ENCODE peak calls at places on chromosome 22, in five cellular contexts. D is esophagus muscularis mucosa, S is ovary, I is upper lobe of left lung, R is HepG2. U is an unnamed sample.
A peak's percentile ranks its signal among the peaks of the same experiment; 100 is the strongest.

GRCh38 chr22:19720150-19720827 is 3.0 kb upstream of the GP1BB start:
- DNase-seq in D (no peak), S (no peak), I (no peak), R (no peak), U (no peak)

GRCh38 chr22:41608386-41608785 is 12.5 kb downstream of the DESI1 start:
- DNase-seq in D (no peak), S (no peak), I (no peak), R (no peak), U (no peak)

GRCh38 chr22:23063539-23064380 is 6.6 kb upstream of the GNAZ start:
- DNase-seq in D (peak; percentile 90), S (no peak), I (peak; percentile 17), R (no peak), U (peak; percentile 22)

GRCh38 chr22:43208703-43209522 is 22.0 kb upstream of the TTLL12 start:
- DNase-seq in D (no peak), S (peak; percentile 14), I (no peak), R (no peak), U (no peak)

GRCh38 chr22:48267681-48268080 is 1505.2 kb downstream of the TBC1D22A start:
- DNase-seq in D (no peak), S (no peak), I (no peak), R (no peak), U (no peak)

GRCh38 chr22:30572210-30572609 is 2.3 kb downstream of the GAL3ST1 start:
- DNase-seq in D (no peak), S (no peak), I (no peak), R (no peak), U (no peak)

GRCh38 chr22:42376721-42377177 is 55.5 kb downstream of the NFAM1 start:
- DNase-seq in D (no peak), S (no peak), I (peak; percentile 88), R (no peak), U (peak; percentile 29)

GRCh38 chr22:44437493-44438015 is 60.5 kb downstream of the RTL6 start:
- DNase-seq in D (no peak), S (no peak), I (no peak), R (no peak), U (no peak)

GRCh38 chr22:22576244-22576988 is 17.4 kb upstream of the PRAME start:
- DNase-seq in D (no peak), S (no peak), I (no peak), R (peak; percentile 32), U (peak; percentile 49)

GRCh38 chr22:20887375-20887774 is 28.6 kb downstream of the SNAP29 start:
- DNase-seq in D (no peak), S (no peak), I (no peak), R (no peak), U (no peak)

GRCh38 chr22:27766679-27767078 is 34.9 kb downstream of the MN1 start:
- DNase-seq in D (no peak), S (no peak), I (no peak), R (no peak), U (no peak)

GRCh38 chr22:31193092-31193491 is 19.0 kb upstream of the LIMK2 start:
- DNase-seq in D (no peak), S (no peak), I (no peak), R (no peak), U (no peak)

GRCh38 chr22:48908547-48908946 is 919.1 kb downstream of the BRD1 start:
- DNase-seq in D (no peak), S (no peak), I (no peak), R (no peak), U (no peak)

GRCh38 chr22:47606426-47606825 is 844.0 kb downstream of the TBC1D22A start:
- DNase-seq in D (no peak), S (no peak), I (no peak), R (no peak), U (no peak)

GRCh38 chr22:49705631-49706352 is 121.9 kb downstream of the BRD1 start:
- DNase-seq in D (no peak), S (no peak), I (no peak), R (no peak), U (no peak)

GRCh38 chr22:41526802-41527799 is 17.2 kb downstream of the POLR3H start:
- DNase-seq in D (no peak), S (peak; percentile 64), I (no peak), R (no peak), U (peak; percentile 65)

GRCh38 chr22:46090051-46090591 is 60.2 kb upstream of the PPARA start:
- DNase-seq in D (no peak), S (peak; percentile 74), I (no peak), R (no peak), U (peak; percentile 85)

GRCh38 chr22:42830161-42830560 is 26.9 kb downstream of the ARFGAP3 start:
- DNase-seq in D (no peak), S (no peak), I (no peak), R (no peak), U (no peak)

GRCh38 chr22:26751217-26751616 is 93.8 kb downstream of the MIAT start:
- DNase-seq in D (no peak), S (no peak), I (no peak), R (no peak), U (no peak)

GRCh38 chr22:37675930-37676571 is 615 bp downstream of the LGALS1 start:
- DNase-seq in D (no peak), S (peak; percentile 76), I (peak; percentile 45), R (no peak), U (no peak)

GRCh38 chr22:29041408-29041807 is 20.2 kb downstream of the C22orf31 start:
- DNase-seq in D (no peak), S (no peak), I (peak; percentile 44), R (no peak), U (peak; percentile 49)

GRCh38 chr22:19962909-19963806 is 21.5 kb upstream of the TXNRD2 start:
- DNase-seq in D (no peak), S (no peak), I (peak; percentile 91), R (peak; percentile 93), U (peak; percentile 95)

GRCh38 chr22:29524440-29525191 is 28.9 kb downstream of the THOC5 start:
- DNase-seq in D (no peak), S (peak; percentile 36), I (no peak), R (peak; percentile 46), U (peak; percentile 27)

GRCh38 chr22:37552560-37553163 is 7.6 kb upstream of the CDC42EP1 start:
- DNase-seq in D (no peak), S (peak; percentile 66), I (no peak), R (no peak), U (no peak)

GRCh38 chr22:49660794-49661781 is 166.6 kb downstream of the BRD1 start:
- DNase-seq in D (no peak), S (peak; percentile 6), I (peak; percentile 15), R (no peak), U (no peak)

GRCh38 chr22:22210375-22210774 is 34.2 kb upstream of the VPREB1 start:
- DNase-seq in D (no peak), S (no peak), I (no peak), R (no peak), U (no peak)

DNA sequence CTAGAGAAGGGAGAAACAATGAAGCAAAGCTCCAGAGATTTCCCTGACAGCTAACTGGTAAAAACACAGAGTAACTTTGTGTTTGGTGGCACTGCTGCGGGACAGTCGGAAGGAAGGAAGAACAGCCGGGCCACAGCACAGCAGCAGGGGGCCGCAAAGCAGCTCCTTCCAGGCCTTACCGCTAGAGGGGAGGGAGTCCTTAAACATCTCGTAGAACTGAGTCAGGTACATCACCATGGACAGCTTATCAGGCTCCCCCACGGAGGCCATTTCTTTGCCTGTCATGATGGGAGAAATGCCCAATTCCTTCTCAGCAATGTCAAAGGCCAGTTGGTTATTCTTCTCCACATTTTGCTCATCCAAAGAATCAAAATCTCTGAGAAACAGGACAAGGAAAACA is 114.6 kb upstream of the BID start:
- DNase-seq in D (no peak), S (no peak), I (no peak), R (no peak), U (no peak)
- TF ChIP-seq CTCF in D (no peak), S (no peak), I (no peak), R (no peak), U (no peak)

GRCh38 chr22:38793721-38794466 is at the start of gene DNAL4:
- DNase-seq in D (peak; percentile 99), S (peak; percentile 95), I (peak; percentile 96), R (peak; percentile 96), U (peak; percentile 97)
- TF ChIP-seq EP300 in D (no peak), S (no peak), I (no peak), R (no peak), U (no peak)

DNA sequence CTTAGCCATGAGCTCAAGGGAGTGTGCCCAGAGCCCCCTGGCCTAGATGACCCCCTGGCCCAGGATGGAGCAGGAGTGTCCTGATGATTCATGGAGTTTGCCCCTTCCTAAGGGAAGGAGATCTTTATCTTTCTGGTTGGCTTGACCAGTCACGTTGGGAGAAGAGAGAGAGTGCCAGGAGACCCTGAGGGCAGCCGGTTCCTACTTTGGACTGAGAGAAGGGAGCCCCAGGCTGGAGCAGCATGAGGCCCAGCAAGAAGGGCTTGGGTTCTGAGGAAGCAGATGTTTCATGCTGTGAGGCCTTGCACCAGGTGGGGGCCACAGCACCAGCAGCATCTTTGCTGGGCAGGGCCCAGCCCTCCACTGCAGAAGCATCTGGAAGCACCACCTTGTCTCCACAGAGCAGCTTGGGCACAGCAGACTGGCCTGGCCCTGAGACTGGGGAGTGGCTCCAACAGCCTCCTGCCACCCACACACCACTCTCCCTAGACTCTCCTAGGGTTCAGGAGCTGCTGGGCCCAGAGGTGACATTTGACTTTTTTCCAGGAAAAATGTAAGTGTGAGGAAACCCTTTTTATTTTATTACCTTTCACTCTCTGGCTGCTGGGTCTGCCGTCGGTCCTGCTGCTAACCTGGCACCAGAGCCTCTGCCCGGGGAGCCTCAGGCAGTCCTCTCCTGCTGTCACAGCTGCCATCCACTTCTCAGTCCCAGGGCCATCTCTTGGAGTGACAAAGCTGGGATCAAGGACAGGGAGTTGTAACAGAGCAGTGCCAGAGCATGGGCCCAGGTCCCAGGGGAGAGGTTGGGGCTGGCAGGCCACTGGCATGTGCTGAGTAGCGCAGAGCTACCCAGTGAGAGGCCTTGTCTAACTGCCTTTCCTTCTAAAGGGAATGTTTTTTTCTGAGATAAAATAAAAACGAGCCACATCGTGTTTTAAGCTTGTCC is 14.3 kb downstream of the ADORA2A start:
- DNase-seq in D (no peak), S (no peak), I (peak; percentile 19), R (no peak), U (peak; percentile 21)
- H3K27ac ChIP-seq in D (no peak overlapping the region), S (no peak overlapping the region), I (peak overlapping the region; percentile 53), R (no peak overlapping the region), U (no peak overlapping the region)

GRCh38 chr22:39306456-39307361 is 12.7 kb downstream of the RPL3 start:
- DNase-seq in D (no peak), S (no peak), I (peak; percentile 49), R (no peak), U (peak; percentile 51)
- TF ChIP-seq CTCF in D (peak; percentile 11), S (no peak), I (peak; percentile 17), R (peak; percentile 84), U (no peak)

DNA sequence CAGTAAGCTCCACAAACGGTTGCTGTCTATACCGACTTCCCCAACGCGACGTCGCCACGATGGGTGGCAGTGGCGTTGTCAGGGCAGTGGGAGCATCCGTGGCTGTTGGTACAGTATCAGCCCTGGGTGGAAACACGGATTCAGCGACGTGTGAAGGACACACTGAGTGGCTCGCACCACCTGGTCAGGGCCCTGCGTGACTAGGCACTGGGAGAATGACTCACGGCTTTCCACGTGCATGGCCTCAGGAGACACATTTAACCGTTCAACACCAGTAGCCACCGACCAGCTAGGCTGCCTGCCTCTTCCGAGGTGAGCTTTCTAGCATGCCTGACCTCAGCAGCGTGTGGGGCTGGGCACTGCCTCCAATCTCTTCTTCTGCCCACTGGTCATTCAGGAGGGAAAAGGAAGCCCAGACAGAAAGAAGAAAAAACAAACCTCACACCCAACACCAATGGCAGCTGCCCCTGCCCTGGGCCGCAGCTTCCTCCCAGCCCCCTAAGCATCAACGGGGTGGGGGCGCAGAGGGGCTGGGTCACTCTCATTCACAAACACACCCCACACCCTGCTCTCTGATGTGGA is 59.0 kb downstream of the MYH9 start:
- DNase-seq in D (no peak), S (peak; percentile 67), I (peak; percentile 71), R (no peak), U (peak; percentile 61)
- TF ChIP-seq EP300 in D (peak; percentile 75), S (no peak), I (no peak), R (no peak), U (peak; percentile 40)

U was measured in stomach.